ENCODE peak calls at places on chromosomes 7 and 10, in nine cellular contexts. X is transverse colon, I is gastrocnemius medialis, R is upper lobe of left lung, L is testis, Y is IMR-90, H is suprapubic skin, O is esophagus squamous epithelium, Z is HCT116. W is an unnamed sample.

GRCh38 chr7:35818513-35818912 is 17.7 kb downstream of the SEPTIN7 start:
- DNase-seq in X (no peak), I (no peak), R (no peak), L (no peak), Y (no peak), H (no peak), O (no peak), Z (no peak), W (no peak)

GRCh38 chr10:27998178-27998953 is 513 bp downstream of the ODAD2 start:
- DNase-seq in X (peak; percentile 8), I (no peak), R (no peak), L (peak; percentile 56), Y (peak; percentile 26), H (no peak), O (no peak), Z (no peak), W (peak; percentile 37)

GRCh38 chr10:14450041-14450491 is 119.3 kb upstream of the FRMD4A start:
- DNase-seq in X (no peak), I (no peak), R (no peak), L (no peak), Y (peak; percentile 65), H (no peak), O (no peak), Z (no peak), W (peak; percentile 74)

GRCh38 chr10:16854623-16855022 is 37.4 kb upstream of the RSU1 start:
- DNase-seq in X (no peak), I (no peak), R (no peak), L (no peak), Y (no peak), H (no peak), O (no peak), Z (no peak), W (no peak)

GRCh38 chr7:2753148-2753547 is 65.1 kb downstream of the AMZ1 start:
- DNase-seq in X (no peak), I (no peak), R (no peak), L (no peak), Y (no peak), H (no peak), O (no peak), Z (no peak), W (no peak)

GRCh38 chr10:29646238-29646902 is 11.6 kb upstream of the SVIL start:
- DNase-seq in X (no peak), I (peak; percentile 83), R (no peak), L (no peak), Y (peak; percentile 36), H (no peak), O (no peak), Z (no peak), W (no peak)

GRCh38 chr10:70267161-70267933 is 16.5 kb downstream of the NPFFR1 start:
- DNase-seq in X (peak; percentile 30), I (no peak), R (peak; percentile 33), L (no peak), Y (peak; percentile 98), H (no peak), O (no peak), Z (peak; percentile 73), W (no peak)

GRCh38 chr10:16809074-16809718 is 8.0 kb downstream of the RSU1 start:
- DNase-seq in X (peak; percentile 56), I (no peak), R (no peak), L (peak; percentile 66), Y (peak; percentile 36), H (no peak), O (no peak), Z (peak; percentile 31), W (peak; percentile 52)

GRCh38 chr7:55546826-55547225 is 25.5 kb downstream of the VOPP1 start:
- DNase-seq in X (peak; percentile 82), I (peak; percentile 89), R (peak; percentile 78), L (peak; percentile 61), Y (peak; percentile 79), H (no peak), O (no peak), Z (peak; percentile 51), W (peak; percentile 72)

GRCh38 chr7:30027065-30027456 is 559 bp upstream of the FKBP14 start:
- DNase-seq in X (no peak), I (no peak), R (peak; percentile 31), L (no peak), Y (peak; percentile 57), H (no peak), O (no peak), Z (no peak), W (no peak)

GRCh38 chr7:47581821-47582747 is at the start of gene TNS3:
- DNase-seq in X (peak; percentile 69), I (no peak), R (peak; percentile 49), L (peak; percentile 45), Y (peak; percentile 36), H (no peak), O (no peak), Z (no peak), W (peak; percentile 70)

GRCh38 chr7:137718360-137718759 is 128.4 kb downstream of the DGKI start:
- DNase-seq in X (no peak), I (no peak), R (no peak), L (no peak), Y (no peak), H (no peak), O (no peak), Z (no peak), W (no peak)

GRCh38 chr10:130440494-130440893 is 304.3 kb downstream of the GLRX3 start:
- DNase-seq in X (no peak), I (no peak), R (no peak), L (no peak), Y (no peak), H (no peak), O (no peak), Z (no peak), W (no peak)

GRCh38 chr7:140375808-140376730 is 22.3 kb downstream of the SLC37A3 start:
- DNase-seq in X (no peak), I (no peak), R (no peak), L (no peak), Y (no peak), H (no peak), O (no peak), Z (no peak), W (no peak)

GRCh38 chr7:128398016-128398840 is 11.6 kb downstream of the IMPDH1 start:
- DNase-seq in X (peak; percentile 69), I (no peak), R (peak; percentile 63), L (peak; percentile 73), Y (peak; percentile 41), H (no peak), O (no peak), Z (no peak), W (no peak)

GRCh38 chr10:126491476-126491875 is 103.2 kb upstream of the ADAM12 start:
- DNase-seq in X (no peak), I (no peak), R (no peak), L (no peak), Y (no peak), H (no peak), O (no peak), Z (no peak), W (no peak)

GRCh38 chr7:39459606-39460090 is 106.6 kb upstream of the YAE1 start:
- DNase-seq in X (no peak), I (no peak), R (no peak), L (no peak), Y (no peak), H (no peak), O (no peak), Z (no peak), W (no peak)

GRCh38 chr7:138924551-138925225 is 56.5 kb downstream of the KIAA1549 start:
- DNase-seq in X (no peak), I (no peak), R (no peak), L (no peak), Y (no peak), H (no peak), O (no peak), Z (no peak), W (no peak)

GRCh38 chr7:108211382-108212201 is 81.4 kb upstream of the LAMB4 start:
- DNase-seq in X (peak; percentile 25), I (no peak), R (no peak), L (no peak), Y (peak; percentile 59), H (no peak), O (no peak), Z (peak; percentile 39), W (no peak)

GRCh38 chr7:149028346-149029109 is at the start of gene PDIA4:
- DNase-seq in X (peak; percentile 100), I (peak; percentile 99), R (peak; percentile 99), L (peak; percentile 98), Y (peak; percentile 99), H (peak; percentile 99), O (peak; percentile 91), Z (peak; percentile 98), W (peak; percentile 100)
- TF ChIP-seq POLR2A in X (peak; percentile 85), I (peak; percentile 94), R (no peak), L (peak; percentile 19), Y (peak; percentile 59), H (peak; percentile 47), O (peak; percentile 75), Z (peak; percentile 91), W (peak; percentile 89)

GRCh38 chr10:32949221-32949678 is 8.8 kb downstream of the ITGB1 start:
- DNase-seq in X (no peak), I (no peak), R (no peak), L (no peak), Y (no peak), H (no peak), O (no peak), Z (no peak), W (no peak)
- H3K4me1 ChIP-seq in X (peaks cover 48% of the 10 kb centered on the region), I (peaks cover 72% of the 10 kb centered on the region), R (peaks cover 60% of the 10 kb centered on the region), L (peaks cover 6% of the 10 kb centered on the region), Y (peaks cover 24% of the 10 kb centered on the region), H (peaks cover 85% of the 10 kb centered on the region), O (peaks cover 12% of the 10 kb centered on the region), Z (peaks cover 78% of the 10 kb centered on the region), W (peaks cover 9% of the 10 kb centered on the region)

GRCh38 chr7:101243786-101244384 is 996 bp downstream of the FIS1 start:
- DNase-seq in X (no peak), I (no peak), R (no peak), L (no peak), Y (no peak), H (no peak), O (no peak), Z (no peak), W (peak; percentile 92)

GRCh38 chr7:101241015-101241363 is 3.4 kb upstream of the CLDN15 start:
- DNase-seq in X (no peak), I (no peak), R (no peak), L (no peak), Y (no peak), H (no peak), O (no peak), Z (no peak), W (no peak)

GRCh38 chr7:101245147-101245668 is 327 bp upstream of the FIS1 start:
- DNase-seq in X (no peak), I (no peak), R (no peak), L (peak; percentile 35), Y (no peak), H (no peak), O (no peak), Z (no peak), W (no peak)

GRCh38 chr7:101248276-101248675 is 3.4 kb upstream of the FIS1 start:
- DNase-seq in X (no peak), I (no peak), R (no peak), L (no peak), Y (no peak), H (no peak), O (no peak), Z (no peak), W (no peak)

GRCh38 chr7:101244385-101245146 is at the start of gene FIS1:
- DNase-seq in X (peak; percentile 95), I (peak; percentile 89), R (peak; percentile 96), L (peak; percentile 96), Y (peak; percentile 82), H (peak; percentile 96), O (peak; percentile 74), Z (peak; percentile 81), W (peak; percentile 96)
- TF ChIP-seq POLR2A in X (peak; percentile 78), I (peak; percentile 87), R (no peak), L (peak; percentile 45), Y (peak; percentile 45), H (peak; percentile 46), O (peak; percentile 44), Z (no peak), W (peak; percentile 43)

GRCh38 chr10:96288151-96288621 is 16.0 kb upstream of the DNTT start:
- DNase-seq in X (no peak), I (no peak), R (no peak), L (no peak), Y (no peak), H (no peak), O (no peak), Z (no peak), W (no peak)
- H3K4me1 ChIP-seq in X (peaks cover 12% of the 10 kb centered on the region), I (peaks cover 14% of the 10 kb centered on the region), R (peaks cover 4% of the 10 kb centered on the region), L (no peaks in the 10 kb centered on the region), Y (no peaks in the 10 kb centered on the region), H (peaks cover 10% of the 10 kb centered on the region), O (no peaks in the 10 kb centered on the region), Z (peaks cover 4% of the 10 kb centered on the region), W (no peaks in the 10 kb centered on the region)